ENCODE peak calls at places on chromosomes 3 and 15, in four cellular contexts. H is K562, D is GM12878, B is HepG2. C is an unnamed sample.

GRCh38 chr15:62822228-62822627 is 220.3 kb upstream of the TPM1 start:
- DNase-seq in H (no peak), D (no peak), B (no peak), C (no peak)

GRCh38 chr3:55166577-55167555 is 239.0 kb upstream of the LRTM1 start:
- DNase-seq in H (no peak), D (peak; percentile 15), B (no peak), C (no peak)

GRCh38 chr3:57397175-57398026 is 104.9 kb upstream of the ASB14 start:
- DNase-seq in H (peak; percentile 41), D (peak; percentile 39), B (peak; percentile 60), C (peak; percentile 62)

GRCh38 chr3:39280569-39280968 is 733 bp upstream of the CX3CR1 start:
- DNase-seq in H (no peak), D (no peak), B (no peak), C (no peak)

GRCh38 chr3:112508860-112509259 is 9.6 kb upstream of the BTLA start:
- DNase-seq in H (no peak), D (no peak), B (no peak), C (no peak)

GRCh38 chr3:128079823-128080222 is 27.6 kb downstream of the SEC61A1 start:
- DNase-seq in H (no peak), D (no peak), B (no peak), C (no peak)

GRCh38 chr3:152300029-152300764 is 31.5 kb downstream of the MBNL1 start:
- DNase-seq in H (no peak), D (no peak), B (no peak), C (no peak)

GRCh38 chr15:45048784-45049631 is 26.0 kb downstream of the SORD start:
- DNase-seq in H (peak; percentile 92), D (no peak), B (no peak), C (no peak)

GRCh38 chr15:27990411-27991338 is 108.4 kb downstream of the OCA2 start:
- DNase-seq in H (no peak), D (no peak), B (no peak), C (no peak)

GRCh38 chr3:38960953-38961622 is 90.7 kb downstream of the SCN11A start:
- DNase-seq in H (peak; percentile 75), D (peak; percentile 8), B (peak; percentile 25), C (peak; percentile 72)

GRCh38 chr15:69729167-69729748 is 276.6 kb downstream of the RPLP1 start:
- DNase-seq in H (peak; percentile 43), D (no peak), B (no peak), C (peak; percentile 67)

GRCh38 chr3:12436514-12437222 is 47.6 kb upstream of the TSEN2 start:
- DNase-seq in H (no peak), D (no peak), B (no peak), C (no peak)

GRCh38 chr15:71218272-71218805 is 103.1 kb downstream of the THSD4 start:
- DNase-seq in H (no peak), D (no peak), B (no peak), C (no peak)

GRCh38 chr15:34855893-34856292 is 60.5 kb upstream of the ACTC1 start:
- DNase-seq in H (no peak), D (no peak), B (no peak), C (no peak)

GRCh38 chr3:98525494-98525893 is 2.8 kb upstream of the CLDND1 start:
- DNase-seq in H (no peak), D (no peak), B (no peak), C (no peak)

GRCh38 chr15:88982304-88982945 is 69.2 kb upstream of the MFGE8 start:
- DNase-seq in H (peak; percentile 35), D (peak; percentile 83), B (no peak), C (no peak)

GRCh38 chr3:115464036-115464435 is 159.3 kb upstream of the GAP43 start:
- DNase-seq in H (no peak), D (no peak), B (no peak), C (no peak)

GRCh38 chr3:139182143-139182542 is 137.5 kb upstream of the PRR23C start:
- DNase-seq in H (no peak), D (no peak), B (no peak), C (no peak)

GRCh38 chr15:74365619-74366445 is 1.6 kb downstream of the CYP11A1 start:
- DNase-seq in H (no peak), D (no peak), B (peak; percentile 25), C (peak; percentile 67)

GRCh38 chr3:134751831-134752230 is 43.2 kb upstream of the EPHB1 start:
- DNase-seq in H (no peak), D (no peak), B (no peak), C (no peak)

GRCh38 chr15:72585659-72586058 is 68.8 kb upstream of the GOLGA6B start:
- DNase-seq in H (no peak), D (no peak), B (peak; percentile 7), C (no peak)

GRCh38 chr15:68667800-68668625 is 89.2 kb downstream of the CORO2B start:
- DNase-seq in H (no peak), D (no peak), B (no peak), C (no peak)

GRCh38 chr3:53802256-53802880 is 43.9 kb downstream of the CHDH start:
- DNase-seq in H (no peak), D (no peak), B (no peak), C (no peak)

GRCh38 chr15:82715003-82715402 is 5.3 kb upstream of the AP3B2 start:
- DNase-seq in H (no peak), D (no peak), B (no peak), C (no peak)

GRCh38 chr15:38453971-38454686 is at the start of gene FAM98B:
- DNase-seq in H (peak; percentile 85), D (peak; percentile 62), B (peak; percentile 73), C (peak; percentile 92)

GRCh38 chr3:12946661-12947316 is 105.4 kb upstream of the RPL32 start:
- DNase-seq in H (peak; percentile 47), D (no peak), B (no peak), C (no peak)

GRCh38 chr3:78139166-78139565 is 1099.3 kb downstream of the ROBO2 start:
- DNase-seq in H (no peak), D (no peak), B (no peak), C (no peak)

GRCh38 chr3:13547591-13548371 is 1.1 kb upstream of the FBLN2 start:
- DNase-seq in H (no peak), D (no peak), B (no peak), C (peak; percentile 45)

GRCh38 chr15:62403164-62403809 is 238.2 kb upstream of the C2CD4B start:
- DNase-seq in H (no peak), D (no peak), B (no peak), C (no peak)

GRCh38 chr3:196792771-196793170 is 53.1 kb downstream of the PAK2 start:
- DNase-seq in H (no peak), D (no peak), B (peak; percentile 63), C (no peak)
- TF ChIP-seq NR2C2 in H (no peak), D (no peak), B (no peak), C (no peak)

DNA sequence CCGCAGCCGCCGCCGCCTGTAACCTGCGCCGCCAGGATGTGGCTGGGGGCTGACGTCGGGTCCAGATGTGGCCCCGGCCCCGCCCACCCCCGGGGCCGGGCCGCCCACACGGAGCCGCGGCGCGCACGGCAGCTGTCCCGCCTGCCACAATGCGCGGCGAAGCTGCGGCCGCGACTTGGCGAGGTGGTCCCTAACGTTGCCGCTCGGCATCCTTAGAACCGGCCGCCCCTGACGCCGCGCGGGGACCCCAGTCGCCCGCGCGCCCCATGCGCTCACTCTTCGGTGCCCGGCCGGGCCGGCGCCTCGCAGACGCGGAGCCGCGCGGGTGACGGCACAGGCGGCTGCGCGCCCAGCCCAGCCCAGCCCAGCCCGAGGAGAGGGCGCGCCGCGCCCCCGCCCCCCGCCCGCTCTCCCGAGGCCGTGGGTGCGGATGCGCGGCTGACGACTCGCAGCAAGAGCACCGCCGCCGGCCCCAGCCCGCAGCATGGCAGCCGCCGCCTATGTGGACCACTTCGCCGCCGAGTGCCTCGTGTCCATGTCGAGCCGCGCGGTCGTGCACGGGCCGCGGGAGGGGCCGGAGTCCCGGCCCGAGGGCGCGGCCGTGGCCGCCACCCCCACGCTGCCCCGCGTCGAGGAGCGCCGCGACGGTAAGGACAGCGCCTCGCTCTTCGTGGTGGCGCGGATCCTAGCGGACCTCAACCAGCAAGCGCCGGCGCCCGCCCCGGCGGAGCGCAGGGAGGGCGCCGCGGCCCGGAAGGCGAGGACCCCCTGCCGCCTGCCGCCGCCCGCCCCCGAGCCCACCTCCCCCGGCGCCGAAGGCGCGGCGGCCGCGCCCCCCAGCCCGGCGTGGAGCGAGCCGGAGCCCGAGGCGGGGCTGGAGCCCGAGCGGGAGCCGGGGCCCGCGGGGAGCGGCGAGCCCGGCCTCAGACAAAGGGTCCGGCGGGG is at the start of gene KLF13:
- DNase-seq in H (peak; percentile 55), D (no peak), B (no peak), C (no peak)
- TF ChIP-seq ETV6 in H (no peak), D (no peak), B (no peak), C (no peak)

DNA sequence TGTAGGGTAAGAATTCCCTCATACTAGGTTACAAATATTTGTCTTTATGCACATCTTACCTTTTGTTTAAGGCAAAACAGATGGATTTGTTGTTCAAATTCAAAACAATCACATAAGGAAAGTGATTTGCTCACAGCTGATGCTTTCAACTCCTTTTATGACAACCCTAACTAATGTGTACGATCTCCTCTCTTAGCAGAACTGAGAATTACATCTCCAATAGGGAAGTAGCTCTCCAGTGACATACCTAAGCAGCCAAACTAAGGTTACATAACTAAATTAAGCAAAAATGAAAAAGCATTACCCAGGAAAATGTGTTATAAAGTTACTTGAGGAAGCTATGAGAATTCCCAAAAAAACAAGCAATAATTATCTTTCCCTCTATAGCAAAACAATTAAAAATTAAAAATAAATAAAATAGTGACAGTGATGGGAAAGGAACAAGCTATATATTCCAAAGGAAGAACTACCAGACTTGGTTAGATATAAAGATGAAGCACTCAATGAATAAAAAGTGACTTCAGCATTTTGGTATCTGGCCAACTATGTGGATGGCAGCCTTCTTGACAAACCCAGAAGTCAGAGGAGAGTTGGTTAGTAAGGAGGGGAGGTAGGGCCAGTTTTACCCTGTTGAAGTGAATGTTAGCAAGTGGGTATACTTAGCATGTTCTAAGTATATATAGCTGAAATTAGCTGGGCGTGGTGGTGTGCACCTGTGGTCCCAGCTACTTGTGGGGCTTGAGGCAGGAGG is 32.4 kb downstream of the PEAK1 start:
- DNase-seq in H (no peak), D (no peak), B (no peak), C (no peak)
- TF ChIP-seq NR2C2 in H (no peak), D (no peak), B (no peak), C (no peak)

GRCh38 chr3:172213168-172213567 is 173.8 kb downstream of the FNDC3B start:
- DNase-seq in H (no peak), D (peak; percentile 49), B (no peak), C (no peak)
- TF ChIP-seq ETV6 in H (no peak), D (no peak), B (no peak), C (no peak)

GRCh38 chr3:46138571-46138970 is 69.5 kb downstream of the CCR1 start:
- DNase-seq in H (no peak), D (no peak), B (no peak), C (no peak)
- TF ChIP-seq NR2C2 in H (no peak), D (no peak), B (no peak), C (no peak)

GRCh38 chr3:191239439-191240035 is 40.5 kb downstream of the OSTN start:
- DNase-seq in H (peak; percentile 5), D (no peak), B (no peak), C (no peak)

GRCh38 chr3:191237045-191237882 is 38.2 kb downstream of the OSTN start:
- DNase-seq in H (no peak), D (no peak), B (no peak), C (no peak)

GRCh38 chr3:191238321-191238817 is 39.3 kb downstream of the OSTN start:
- DNase-seq in H (no peak), D (no peak), B (peak; percentile 29), C (no peak)

GRCh38 chr3:191236635-191237034 is 37.6 kb downstream of the OSTN start:
- DNase-seq in H (no peak), D (no peak), B (no peak), C (no peak)

GRCh38 chr3:191240432-191240831 is 41.4 kb downstream of the OSTN start:
- DNase-seq in H (no peak), D (no peak), B (no peak), C (no peak)
- TF ChIP-seq ETV6 in H (no peak), D (no peak), B (no peak), C (no peak)

GRCh38 chr3:124514681-124515080 is 215.6 kb upstream of the UMPS start:
- DNase-seq in H (no peak), D (no peak), B (no peak), C (no peak)
- TF ChIP-seq NR2C2 in H (no peak), D (no peak), B (no peak), C (no peak)